ENCODE peak calls at places on chromosomes 1 and 21, in eight cellular contexts. G is left ventricle myocardium inferior; D is endothelial cell of umbilical vein; V is GM23338; Z is naive thymus-derived CD4-positive, alpha-beta T cell; C is adrenal gland; T is uterus; P is tibial nerve. O is an unnamed sample. For H3K4me1, the result is how much of the 10 kb centered on the place peaks cover.

GRCh38 chr1:246608616-246609376 is 42.5 kb downstream of the CNST start:
- DNase-seq in P (peak), G (peak), D (peak), T (peak), Z (no peak), V (peak), C (peak), O (peak)

GRCh38 chr1:168291222-168291824 is 10.6 kb downstream of the TBX19 start:
- DNase-seq in T (no peak), Z (no peak), V (no peak), C (no peak), G (no peak), P (no peak), D (no peak), O (no peak)

GRCh38 chr1:143497374-143497747 is 474.4 kb downstream of the FAM72C start:
- DNase-seq in P (no peak), C (peak), T (no peak), D (no peak), V (no peak), G (peak), Z (no peak), O (no peak)

GRCh38 chr1:35571263-35571662 is 1.9 kb upstream of the TFAP2E start:
- DNase-seq in G (no peak), P (no peak), D (no peak), T (no peak), C (no peak), Z (no peak), V (no peak), O (no peak)

GRCh38 chr1:26771643-26772321 is 16.0 kb upstream of the PIGV start:
- DNase-seq in D (peak), Z (no peak), P (no peak), C (peak), V (no peak), T (peak), G (no peak), O (no peak)

GRCh38 chr1:110872745-110873435 is at the start of gene CD53:
- DNase-seq in C (peak), G (no peak), P (peak), Z (peak), V (no peak), D (no peak), T (no peak), O (no peak)

GRCh38 chr1:38892976-38893375 is 11.6 kb upstream of the GJA9 start:
- DNase-seq in T (no peak), V (no peak), Z (no peak), P (no peak), D (no peak), C (no peak), G (no peak), O (no peak)

GRCh38 chr1:230261918-230262650 is 164.0 kb downstream of the PGBD5 start:
- DNase-seq in G (no peak), T (no peak), D (no peak), C (no peak), P (no peak), Z (no peak), V (no peak), O (no peak)

GRCh38 chr1:16625497-16626408 is 12.4 kb upstream of the NBPF1 start:
- DNase-seq in T (peak), P (no peak), C (peak), Z (no peak), D (no peak), V (no peak), G (peak), O (peak)

GRCh38 chr1:156368889-156369684 is at the start of gene RHBG:
- DNase-seq in V (peak), D (peak), Z (no peak), P (no peak), T (no peak), C (peak), G (peak), O (no peak)

GRCh38 chr1:94296018-94296417 is 58.6 kb upstream of the ARHGAP29 start:
- DNase-seq in G (no peak), V (no peak), T (peak), P (no peak), Z (no peak), C (no peak), D (peak), O (no peak)

GRCh38 chr1:9417695-9418094 is 121.6 kb upstream of the SLC25A33 start:
- DNase-seq in P (no peak), G (no peak), C (no peak), Z (no peak), V (no peak), T (no peak), D (no peak), O (no peak)

GRCh38 chr21:40950970-40951369 is 104.0 kb upstream of the DSCAM start:
- DNase-seq in P (no peak), C (no peak), Z (no peak), V (no peak), T (no peak), D (no peak), G (no peak), O (no peak)

GRCh38 chr1:44034976-44035716 is 3.9 kb upstream of the SLC6A9 start:
- DNase-seq in T (no peak), G (no peak), P (no peak), C (no peak), D (no peak), V (no peak), Z (no peak), O (no peak)

GRCh38 chr1:153771841-153772593 is 3.2 kb upstream of the SLC27A3 start:
- DNase-seq in G (no peak), V (peak), D (peak), T (peak), C (peak), P (no peak), Z (no peak), O (no peak)

GRCh38 chr1:161738627-161739287 is 10.8 kb upstream of the DUSP12 start:
- DNase-seq in D (peak), Z (peak), G (peak), C (peak), T (no peak), P (peak), V (peak), O (peak)

GRCh38 chr1:17516303-17517214 is 22.9 kb upstream of the ARHGEF10L start:
- DNase-seq in T (no peak), V (peak), P (no peak), C (no peak), G (no peak), Z (no peak), D (no peak), O (no peak)

GRCh38 chr1:152398812-152399698 is 15.0 kb downstream of the CRNN start:
- DNase-seq in D (no peak), V (peak), T (no peak), Z (no peak), G (no peak), C (no peak), P (no peak), O (no peak)

GRCh38 chr1:202571719-202572339 is 138.4 kb downstream of the SYT2 start:
- DNase-seq in C (peak), P (no peak), D (peak), V (peak), Z (peak), G (no peak), T (no peak), O (no peak)

GRCh38 chr1:165903672-165904071 is 76.3 kb downstream of the UCK2 start:
- DNase-seq in P (no peak), D (peak), G (no peak), C (peak), T (no peak), Z (no peak), V (no peak), O (no peak)

GRCh38 chr1:65668368-65668767 is 124.3 kb upstream of the PDE4B start:
- DNase-seq in C (no peak), T (no peak), P (no peak), V (peak), Z (no peak), D (no peak), G (no peak), O (no peak)

GRCh38 chr1:220521755-220522154 is 6.2 kb upstream of the MARK1 start:
- DNase-seq in T (no peak), C (no peak), P (no peak), V (no peak), G (no peak), D (no peak), Z (no peak), O (no peak)

GRCh38 chr1:85481688-85482087 is 16.7 kb upstream of the DDAH1 start:
- DNase-seq in D (no peak), P (no peak), C (no peak), T (no peak), G (no peak), Z (no peak), V (no peak), O (no peak)

GRCh38 chr1:232170909-232171308 is 459.0 kb downstream of the SIPA1L2 start:
- DNase-seq in Z (no peak), D (no peak), G (no peak), V (no peak), C (no peak), T (no peak), P (no peak), O (no peak)

GRCh38 chr1:27787895-27788294 is 14.9 kb downstream of the STX12 start:
- DNase-seq in P (no peak), V (no peak), G (no peak), D (peak), C (no peak), T (no peak), Z (no peak), O (no peak)

GRCh38 chr1:178540646-178541045 is 27.7 kb downstream of the TEX35 start:
- DNase-seq in V (no peak), C (no peak), T (no peak), D (no peak), G (no peak), P (no peak), Z (no peak), O (no peak)

GRCh38 chr1:150628766-150629114 is 672 bp downstream of the ENSA start:
- DNase-seq in G (no peak), Z (no peak), T (no peak), V (no peak), C (no peak), D (no peak), P (no peak), O (no peak)

GRCh38 chr1:46190539-46190938 is 7.7 kb downstream of the POMGNT1 start:
- DNase-seq in V (no peak), T (no peak), P (no peak), C (no peak), D (no peak), Z (no peak), G (no peak), O (no peak)

GRCh38 chr1:94866178-94866822 is 46.1 kb downstream of the SLC44A3 start:
- DNase-seq in P (no peak), C (peak), G (no peak), Z (no peak), D (no peak), V (no peak), T (no peak), O (no peak)

GRCh38 chr1:20417581-20417980 is 68.4 kb downstream of the CAMK2N1 start:
- DNase-seq in Z (no peak), P (no peak), T (no peak), D (no peak), V (no peak), G (no peak), C (no peak), O (peak)

DNA sequence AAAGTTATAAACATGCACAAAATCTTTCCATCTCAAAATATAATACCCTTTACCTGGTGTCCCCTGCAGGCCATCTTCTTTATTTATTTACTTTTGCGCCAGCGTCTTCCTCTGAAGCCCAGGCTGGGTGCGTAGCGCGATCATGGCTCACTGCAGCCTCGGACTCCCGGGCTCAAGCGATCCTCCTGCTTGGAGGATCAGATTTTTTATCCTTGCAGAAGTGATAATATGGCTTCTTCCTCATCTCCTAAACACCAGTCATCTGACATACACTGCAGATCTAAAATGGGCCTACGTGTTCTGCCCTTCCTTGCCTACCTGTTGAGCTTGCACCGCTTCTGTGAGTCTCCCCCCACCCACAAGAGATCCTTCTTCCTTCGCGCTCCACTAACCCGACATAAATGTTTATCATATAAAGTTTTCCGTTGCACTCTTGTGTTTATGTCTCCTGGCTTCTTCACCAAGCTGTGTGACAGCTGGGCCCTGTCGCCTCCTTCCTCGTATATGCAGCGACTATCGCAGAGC is 506 bp upstream of the SRP9 start:
- DNase-seq in G (no peak), T (no peak), Z (no peak), V (no peak), P (no peak), D (no peak), C (no peak), O (no peak)
- H3K4me1 ChIP-seq in G (half or more), T (under half), Z (under half), V (under half), P (under half), D (under half), C (half or more), O (under half)

DNA sequence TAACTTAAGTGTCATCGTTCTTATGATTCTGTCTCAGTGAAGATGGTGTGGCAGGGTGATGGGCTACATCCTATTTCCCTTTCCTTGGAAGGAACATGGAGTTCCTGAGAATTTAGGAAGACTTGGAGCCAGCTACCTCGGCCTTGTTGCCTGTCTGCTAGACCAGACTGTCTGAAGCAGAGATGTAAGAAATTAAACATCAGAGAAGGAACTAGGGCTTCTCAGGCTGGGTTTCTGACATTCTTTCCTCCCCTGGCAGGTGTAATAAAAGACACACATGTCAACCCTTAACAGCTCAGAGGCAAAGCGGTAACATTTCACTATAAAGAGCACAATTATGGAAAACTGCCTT is 37.4 kb downstream of the MIS18A start:
- DNase-seq in Z (no peak), P (no peak), T (no peak), C (no peak), D (no peak), G (no peak), V (no peak), O (no peak)
- H3K4me3 ChIP-seq in Z (no peak), P (no peak), T (no peak), C (no peak), D (no peak), G (no peak), V (no peak), O (no peak)

GRCh38 chr1:239084459-239085080 is 301.8 kb upstream of the CHRM3 start:
- DNase-seq in G (no peak), C (no peak), D (no peak), P (no peak), V (peak), T (no peak), Z (no peak), O (no peak)
- H3K4me1 ChIP-seq in G (under half), C (under half), D (under half), P (under half), V (under half), T (under half), Z (under half), O (under half)

GRCh38 chr21:44932366-44933181 is 7.3 kb upstream of the SLX9 start:
- DNase-seq in D (no peak), P (no peak), Z (peak), V (no peak), T (no peak), C (no peak), G (peak), O (no peak)
- H3K4me3 ChIP-seq in D (peak), P (peak), Z (peak), V (peak), T (no peak), C (peak), G (peak), O (peak)

DNA sequence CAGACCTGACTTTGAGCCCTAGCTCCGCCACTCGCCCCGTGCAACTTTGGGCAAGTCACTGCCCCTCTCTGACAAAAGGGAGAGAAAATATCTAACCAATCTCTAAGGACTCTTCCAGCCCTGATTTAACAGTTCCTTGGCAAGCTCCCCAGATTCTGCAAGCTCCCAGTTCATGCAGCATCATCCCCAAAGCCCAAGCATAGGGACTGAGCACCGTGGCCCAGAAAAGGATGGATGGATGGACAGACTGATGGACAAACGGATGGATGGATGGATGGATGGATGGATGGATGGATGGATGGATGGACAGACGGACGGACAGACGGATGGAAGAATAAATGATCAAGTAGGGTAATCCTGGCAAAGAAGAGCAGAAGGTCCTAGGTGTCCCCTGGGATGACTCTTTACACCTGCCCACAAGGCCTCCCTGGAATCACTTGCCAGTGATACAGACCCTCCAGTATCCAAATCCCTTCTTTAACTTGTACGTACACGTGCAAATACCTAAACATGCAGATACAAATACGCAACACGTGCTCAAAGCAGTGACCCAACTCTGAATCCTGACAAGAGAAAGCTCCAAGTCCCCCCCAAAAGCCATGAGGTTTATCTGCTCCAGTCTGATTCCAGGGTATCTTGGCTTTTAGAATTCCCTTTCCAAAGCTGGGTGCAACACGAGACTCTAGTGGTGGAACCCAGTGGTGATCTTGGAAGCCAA is 16.0 kb downstream of the IFFO2 start:
- DNase-seq in C (no peak), G (no peak), D (no peak), T (no peak), P (no peak), V (no peak), Z (no peak), O (no peak)
- H3K4me1 ChIP-seq in C (half or more), G (half or more), D (under half), T (under half), P (under half), V (under half), Z (half or more), O (under half)

GRCh38 chr1:228455715-228456114 is 31.5 kb upstream of the RNF187 start:
- DNase-seq in P (no peak), T (no peak), V (no peak), C (no peak), G (no peak), Z (no peak), D (no peak), O (no peak)

GRCh38 chr1:228457396-228458176 is 29.6 kb upstream of the RNF187 start:
- DNase-seq in G (peak), Z (peak), D (peak), C (peak), P (peak), V (peak), T (peak), O (peak)

GRCh38 chr1:228456252-228457016 is 30.7 kb upstream of the RNF187 start:
- DNase-seq in G (no peak), T (no peak), C (no peak), D (no peak), P (no peak), V (no peak), Z (no peak), O (no peak)

GRCh38 chr1:228459091-228459993 is 27.8 kb upstream of the RNF187 start:
- DNase-seq in C (peak), P (peak), Z (peak), D (peak), G (peak), V (peak), T (peak), O (peak)

GRCh38 chr1:228457017-228457395 is 30.2 kb upstream of the RNF187 start:
- DNase-seq in P (no peak), C (no peak), T (no peak), G (no peak), D (no peak), V (no peak), Z (no peak), O (no peak)
- H3K4me3 ChIP-seq in P (peak), C (peak), T (peak), G (peak), D (peak), V (peak), Z (peak), O (peak)

DNA sequence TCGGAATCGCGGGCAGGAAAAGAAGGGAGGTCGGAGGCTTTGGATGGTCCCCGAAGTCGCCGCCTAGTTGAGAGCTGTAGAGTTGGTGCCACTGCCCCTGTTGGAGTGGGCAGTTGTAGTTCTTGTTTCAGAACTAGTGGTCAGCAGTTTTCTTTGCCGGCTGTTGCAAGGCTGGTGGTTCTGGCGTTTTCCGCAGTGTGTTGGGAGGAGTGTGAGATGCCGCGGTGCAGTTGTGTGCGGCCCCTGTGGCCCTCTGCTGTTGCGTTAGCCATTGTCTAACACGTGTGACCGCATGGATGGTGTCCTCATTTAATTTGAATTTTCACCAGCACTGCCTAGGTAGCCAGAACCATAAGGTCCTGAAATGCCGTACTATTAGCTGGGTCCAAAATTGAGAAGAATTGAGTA is 1.4 kb downstream of the ARF1 start:
- DNase-seq in T (no peak), C (peak), Z (no peak), G (no peak), D (peak), V (no peak), P (no peak), O (no peak)
- H3K4me1 ChIP-seq in T (under half), C (half or more), Z (half or more), G (half or more), D (half or more), V (under half), P (half or more), O (under half)